ENCODE peak calls at places on chromosomes 13 and 19, in four cellular contexts. J is fibroblast of lung, V is A549, W is mesenchymal stem cell. O is an unnamed sample.

GRCh38 chr13:73428137-73428536 is 369.3 kb downstream of the KLF5 start:
- DNase-seq in J (peak; percentile 53), V (peak; percentile 15), W (peak; percentile 71), O (peak; percentile 70)

GRCh38 chr19:44345969-44346368 is 10.5 kb downstream of the ZNF112 start:
- DNase-seq in J (no peak), V (no peak), W (no peak), O (no peak)

GRCh38 chr13:95624020-95624419 is 20.5 kb downstream of the DZIP1 start:
- DNase-seq in J (peak; percentile 72), V (peak; percentile 25), W (peak; percentile 57), O (peak; percentile 57)

GRCh38 chr19:32567486-32567885 is 13.5 kb upstream of the PDCD5 start:
- DNase-seq in J (no peak), V (no peak), W (no peak), O (no peak)

GRCh38 chr19:27765397-27765796 is 1447.6 kb downstream of the UQCRFS1 start:
- DNase-seq in J (no peak), V (no peak), W (no peak), O (no peak)

GRCh38 chr13:106997219-106997618 is 429.3 kb upstream of the ARGLU1 start:
- DNase-seq in J (peak; percentile 28), V (no peak), W (no peak), O (no peak)

GRCh38 chr13:77480071-77480470 is 55.4 kb upstream of the SCEL start:
- DNase-seq in J (peak; percentile 2), V (no peak), W (peak; percentile 10), O (no peak)

GRCh38 chr19:14840206-14840605 is 5.2 kb upstream of the OR7A5 start:
- DNase-seq in J (no peak), V (no peak), W (no peak), O (no peak)

GRCh38 chr19:530133-531008 is 1.2 kb upstream of the CDC34 start:
- DNase-seq in J (no peak), V (no peak), W (no peak), O (no peak)

DNA sequence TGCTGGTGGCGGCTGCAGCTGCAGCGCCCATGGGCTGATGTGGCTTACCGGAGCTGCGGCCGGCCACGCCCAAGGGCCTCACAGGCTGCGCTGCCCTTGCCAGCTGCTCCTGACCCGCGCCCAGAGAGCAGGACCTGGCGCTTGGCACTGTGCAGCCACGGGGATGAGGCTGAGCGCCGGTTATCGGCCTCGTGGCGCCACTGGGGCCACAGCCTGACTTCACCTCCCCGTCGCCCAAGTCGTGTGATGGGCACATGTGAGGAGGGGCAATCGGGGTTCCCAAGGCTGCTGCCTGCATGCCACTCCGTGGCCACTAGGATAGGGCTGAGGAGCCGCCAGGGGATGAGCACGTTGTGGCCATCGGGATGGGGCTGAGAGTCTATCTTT is 77.2 kb upstream of the PABPC3 start:
- DNase-seq in J (no peak), V (no peak), W (no peak), O (no peak)
- H3K4me2 ChIP-seq in J (no peak overlapping the region), V (peak overlapping the region; percentile 70), W (peak overlapping the region; percentile 91), O (no peak overlapping the region)

GRCh38 chr19:35303357-35303915 is 11.5 kb downstream of the MAG start:
- DNase-seq in J (no peak), V (no peak), W (no peak), O (no peak)
- H3K4me2 ChIP-seq in J (no peak overlapping the region), V (no peak overlapping the region), W (no peak overlapping the region), O (no peak overlapping the region)

GRCh38 chr19:1845642-1846041 is 2.6 kb downstream of the REXO1 start:
- DNase-seq in J (no peak), V (no peak), W (no peak), O (no peak)
- H3K4me2 ChIP-seq in J (no peak overlapping the region), V (no peak overlapping the region), W (no peak overlapping the region), O (peak overlapping the region; percentile 13)

GRCh38 chr19:16143399-16144215 is at the start of gene HSH2D:
- DNase-seq in J (no peak), V (no peak), W (no peak), O (peak; percentile 94)
- H3K4me2 ChIP-seq in J (no peak within 1 kb of the TSS), V (no peak within 1 kb of the TSS), W (no peak within 1 kb of the TSS), O (peak within 1 kb of the TSS; percentile 80)

DNA sequence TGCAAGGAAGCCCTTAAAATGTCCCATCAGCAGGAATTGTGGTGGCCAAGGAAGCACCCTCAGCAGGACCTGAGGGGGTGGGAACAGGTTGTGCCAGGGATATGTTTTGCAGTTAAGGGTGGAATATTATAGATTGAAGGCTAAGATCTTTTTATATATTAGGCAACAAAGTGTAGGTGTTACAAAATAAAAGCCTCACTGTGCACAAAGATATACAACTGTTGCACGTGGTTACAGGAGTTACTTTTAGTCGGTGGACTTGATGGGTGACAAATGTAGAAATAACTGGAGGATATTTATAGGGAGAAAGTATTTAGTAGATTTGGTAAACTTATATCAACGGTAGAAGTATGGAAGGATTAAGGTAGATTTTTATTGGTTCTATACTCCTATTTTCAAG is 35.1 kb downstream of the TBC1D4 start:
- DNase-seq in J (no peak), V (no peak), W (no peak), O (no peak)
- H3K4me2 ChIP-seq in J (no peak overlapping the region), V (no peak overlapping the region), W (no peak overlapping the region), O (no peak overlapping the region)

DNA sequence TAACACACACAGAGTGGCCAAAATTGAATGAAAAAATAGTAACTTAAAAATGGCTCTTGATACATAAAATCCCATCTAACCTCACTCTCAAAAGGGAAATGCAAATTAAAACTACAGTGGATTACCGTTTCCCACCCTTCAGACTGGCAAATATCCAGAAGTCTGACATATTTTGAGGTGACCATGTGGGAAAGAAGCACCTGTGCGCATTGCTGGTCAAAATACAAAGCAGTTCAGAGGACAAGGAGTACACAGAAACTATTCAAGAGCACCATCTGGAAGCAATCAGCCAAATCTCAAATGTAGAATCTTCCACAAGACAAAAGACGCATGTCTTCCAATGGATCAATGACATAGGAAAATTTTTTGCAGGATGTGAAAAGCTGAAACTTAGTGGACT is 23.2 kb downstream of the NALCN start:
- DNase-seq in J (no peak), V (no peak), W (no peak), O (no peak)
- H3K4me2 ChIP-seq in J (no peak overlapping the region), V (no peak overlapping the region), W (no peak overlapping the region), O (no peak overlapping the region)

DNA sequence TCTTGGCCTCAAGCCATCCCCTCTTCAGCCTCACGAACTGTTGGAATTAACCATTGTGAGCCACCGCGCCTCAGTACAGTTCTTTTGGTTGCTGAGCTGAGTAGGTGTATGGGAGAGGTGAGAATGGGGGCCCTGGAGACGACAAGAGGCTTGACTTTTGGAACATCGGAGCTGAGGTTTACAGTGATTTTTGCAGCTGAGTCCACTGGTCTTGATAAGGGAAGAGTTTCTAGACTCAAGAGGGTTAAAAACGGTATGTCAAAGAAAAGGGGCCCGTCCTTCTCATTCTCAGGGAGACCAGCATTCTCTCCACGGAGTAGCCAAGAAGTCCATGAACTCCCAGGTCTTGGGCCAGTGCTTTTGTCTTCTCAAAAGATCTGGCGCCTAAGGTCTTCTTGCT is 6.5 kb upstream of the QTRT1 start:
- DNase-seq in J (no peak), V (no peak), W (no peak), O (no peak)
- H3K4me2 ChIP-seq in J (no peak overlapping the region), V (no peak overlapping the region), W (no peak overlapping the region), O (no peak overlapping the region)

DNA sequence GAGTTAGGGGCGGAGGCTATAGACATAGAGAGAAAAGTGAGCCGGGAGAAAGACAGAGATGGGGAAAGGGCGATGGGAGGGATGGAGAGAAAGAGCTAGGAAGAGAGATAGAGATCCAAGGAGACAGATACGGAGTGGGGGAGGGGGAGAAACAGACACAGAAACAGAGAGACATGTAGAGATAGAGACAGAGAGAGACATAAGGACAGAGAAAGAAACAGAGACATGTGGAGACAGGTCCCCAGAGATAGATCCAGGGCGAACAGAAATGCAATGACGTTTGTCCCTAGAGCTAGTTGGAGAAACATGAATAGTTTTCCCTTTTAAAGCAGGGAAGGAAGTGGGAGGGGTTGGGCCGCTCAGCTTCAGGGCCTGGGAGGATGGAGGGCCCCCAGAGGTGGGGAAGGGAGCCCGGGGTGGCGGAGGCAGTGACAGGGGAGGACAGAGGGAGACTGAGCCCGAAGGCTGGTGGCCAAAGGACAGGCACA is 4.6 kb downstream of the PPP1R14A start:
- DNase-seq in J (peak; percentile 41), V (no peak), W (peak; percentile 56), O (no peak)
- H3K4me2 ChIP-seq in J (peak overlapping the region; percentile 17), V (peak overlapping the region; percentile 1), W (peak overlapping the region; percentile 33), O (no peak overlapping the region)